ENCODE peak calls at places on chromosome 3, in seven cellular contexts. One of them, this sample, is unnamed. For H3K27me3, the result is how much of the 10 kb centered on the place peaks cover.

GRCh38 chr3:127612966-127613365 is 14.8 kb downstream of the MCM2 start:
- DNase-seq in Panc1: no peak
- DNase-seq in PC-3: no peak
- DNase-seq in right cardiac atrium: no peak
- DNase-seq in tibial artery: no peak
- DNase-seq in CD8-positive, alpha-beta memory T cell: no peak
- DNase-seq in adipocyte: no peak
- DNase-seq in this sample: no peak

GRCh38 chr3:88742066-88742465 is 365.4 kb upstream of the EPHA3 start:
- DNase-seq in adipocyte: no peak
- DNase-seq in CD8-positive, alpha-beta memory T cell: no peak
- DNase-seq in PC-3: no peak
- DNase-seq in right cardiac atrium: no peak
- DNase-seq in tibial artery: no peak
- DNase-seq in Panc1: no peak
- DNase-seq in this sample: peak

GRCh38 chr3:45610129-45610528 is 15.6 kb downstream of the LIMD1 start:
- DNase-seq in adipocyte: no peak
- DNase-seq in Panc1: no peak
- DNase-seq in tibial artery: no peak
- DNase-seq in right cardiac atrium: no peak
- DNase-seq in PC-3: no peak
- DNase-seq in CD8-positive, alpha-beta memory T cell: no peak
- DNase-seq in this sample: no peak

GRCh38 chr3:158625881-158626280 is 18.4 kb upstream of the GFM1 start:
- DNase-seq in PC-3: no peak
- DNase-seq in right cardiac atrium: no peak
- DNase-seq in tibial artery: no peak
- DNase-seq in CD8-positive, alpha-beta memory T cell: no peak
- DNase-seq in Panc1: no peak
- DNase-seq in adipocyte: no peak
- DNase-seq in this sample: no peak

GRCh38 chr3:48715179-48715800 is 1.7 kb downstream of the IP6K2 start:
- DNase-seq in right cardiac atrium: no peak
- DNase-seq in adipocyte: peak
- DNase-seq in CD8-positive, alpha-beta memory T cell: no peak
- DNase-seq in PC-3: peak
- DNase-seq in tibial artery: no peak
- DNase-seq in Panc1: no peak
- DNase-seq in this sample: peak

GRCh38 chr3:81242871-81243270 is 518.6 kb downstream of the GBE1 start:
- DNase-seq in adipocyte: peak
- DNase-seq in right cardiac atrium: no peak
- DNase-seq in Panc1: no peak
- DNase-seq in tibial artery: no peak
- DNase-seq in CD8-positive, alpha-beta memory T cell: no peak
- DNase-seq in PC-3: peak
- DNase-seq in this sample: no peak

GRCh38 chr3:182276512-182276911 is 516.8 kb upstream of the ATP11B start:
- DNase-seq in Panc1: no peak
- DNase-seq in tibial artery: no peak
- DNase-seq in right cardiac atrium: no peak
- DNase-seq in PC-3: no peak
- DNase-seq in adipocyte: no peak
- DNase-seq in CD8-positive, alpha-beta memory T cell: no peak
- DNase-seq in this sample: no peak

GRCh38 chr3:80051602-80051962 is 283.8 kb upstream of the ROBO1 start:
- DNase-seq in PC-3: no peak
- DNase-seq in CD8-positive, alpha-beta memory T cell: no peak
- DNase-seq in right cardiac atrium: no peak
- DNase-seq in Panc1: no peak
- DNase-seq in tibial artery: no peak
- DNase-seq in adipocyte: no peak
- DNase-seq in this sample: no peak

GRCh38 chr3:102142379-102143058 is 292.3 kb upstream of the ZPLD1 start:
- DNase-seq in right cardiac atrium: no peak
- DNase-seq in adipocyte: no peak
- DNase-seq in PC-3: no peak
- DNase-seq in Panc1: no peak
- DNase-seq in tibial artery: no peak
- DNase-seq in CD8-positive, alpha-beta memory T cell: no peak
- DNase-seq in this sample: no peak

GRCh38 chr3:111803123-111803593 is 55.9 kb upstream of the PHLDB2 start:
- DNase-seq in CD8-positive, alpha-beta memory T cell: no peak
- DNase-seq in tibial artery: peak
- DNase-seq in Panc1: no peak
- DNase-seq in PC-3: peak
- DNase-seq in adipocyte: peak
- DNase-seq in right cardiac atrium: peak
- DNase-seq in this sample: peak

GRCh38 chr3:186143280-186143679 is 34.4 kb upstream of the ETV5 start:
- DNase-seq in tibial artery: no peak
- DNase-seq in PC-3: no peak
- DNase-seq in adipocyte: no peak
- DNase-seq in right cardiac atrium: no peak
- DNase-seq in Panc1: no peak
- DNase-seq in CD8-positive, alpha-beta memory T cell: no peak
- DNase-seq in this sample: no peak

GRCh38 chr3:175287361-175287963 is 428.3 kb downstream of the NAALADL2 start:
- DNase-seq in CD8-positive, alpha-beta memory T cell: no peak
- DNase-seq in right cardiac atrium: no peak
- DNase-seq in Panc1: no peak
- DNase-seq in adipocyte: peak
- DNase-seq in PC-3: no peak
- DNase-seq in tibial artery: no peak
- DNase-seq in this sample: no peak

GRCh38 chr3:36959821-36960220 is 15.0 kb upstream of the TRANK1 start:
- DNase-seq in PC-3: peak
- DNase-seq in adipocyte: no peak
- DNase-seq in tibial artery: no peak
- DNase-seq in Panc1: no peak
- DNase-seq in right cardiac atrium: no peak
- DNase-seq in CD8-positive, alpha-beta memory T cell: no peak
- DNase-seq in this sample: no peak

GRCh38 chr3:8156138-8156537 is 345.5 kb upstream of the LMCD1 start:
- DNase-seq in Panc1: no peak
- DNase-seq in right cardiac atrium: no peak
- DNase-seq in adipocyte: no peak
- DNase-seq in tibial artery: no peak
- DNase-seq in PC-3: no peak
- DNase-seq in CD8-positive, alpha-beta memory T cell: no peak
- DNase-seq in this sample: no peak

GRCh38 chr3:54358969-54359648 is 236.8 kb downstream of the CACNA2D3 start:
- DNase-seq in adipocyte: no peak
- DNase-seq in right cardiac atrium: peak
- DNase-seq in tibial artery: no peak
- DNase-seq in PC-3: no peak
- DNase-seq in CD8-positive, alpha-beta memory T cell: no peak
- DNase-seq in Panc1: no peak
- DNase-seq in this sample: no peak

GRCh38 chr3:112793311-112794081 is 53.2 kb downstream of the CD200R1L start:
- DNase-seq in tibial artery: no peak
- DNase-seq in adipocyte: no peak
- DNase-seq in right cardiac atrium: no peak
- DNase-seq in CD8-positive, alpha-beta memory T cell: no peak
- DNase-seq in PC-3: peak
- DNase-seq in Panc1: no peak
- DNase-seq in this sample: no peak

DNA sequence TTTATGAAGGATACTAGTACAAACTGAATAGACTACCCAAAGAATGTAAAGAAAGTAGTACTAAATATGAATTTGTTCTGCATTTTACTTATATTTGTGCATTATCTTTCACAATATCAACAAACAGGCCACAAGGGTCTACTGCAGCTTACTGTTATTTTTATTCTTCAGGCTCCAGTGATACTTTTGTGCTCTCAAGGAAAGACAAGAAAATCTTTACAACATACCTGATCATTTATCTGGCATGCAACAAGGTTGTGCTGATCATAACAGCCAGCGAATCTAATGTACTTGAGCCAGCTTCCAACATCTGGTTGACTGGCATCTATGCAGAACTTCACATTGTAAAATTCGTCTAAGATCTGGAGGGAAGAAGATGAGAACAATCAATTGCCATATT is 520.0 kb downstream of the MECOM start:
- DNase-seq in Panc1: no peak
- DNase-seq in tibial artery: no peak
- DNase-seq in adipocyte: no peak
- DNase-seq in PC-3: no peak
- DNase-seq in CD8-positive, alpha-beta memory T cell: no peak
- DNase-seq in right cardiac atrium: no peak
- DNase-seq in this sample: no peak
- H3K27me3 ChIP-seq in Panc1: half or more
- H3K27me3 ChIP-seq in tibial artery: under half
- H3K27me3 ChIP-seq in adipocyte: under half
- H3K27me3 ChIP-seq in PC-3: under half
- H3K27me3 ChIP-seq in CD8-positive, alpha-beta memory T cell: under half
- H3K27me3 ChIP-seq in right cardiac atrium: under half
- H3K27me3 ChIP-seq in this sample: under half

GRCh38 chr3:46888705-46889104 is 11.2 kb downstream of the PTH1R start:
- DNase-seq in tibial artery: no peak
- DNase-seq in Panc1: no peak
- DNase-seq in PC-3: no peak
- DNase-seq in right cardiac atrium: peak
- DNase-seq in CD8-positive, alpha-beta memory T cell: no peak
- DNase-seq in adipocyte: no peak
- DNase-seq in this sample: no peak
- H3K27me3 ChIP-seq in tibial artery: under half
- H3K27me3 ChIP-seq in Panc1: under half
- H3K27me3 ChIP-seq in PC-3: under half
- H3K27me3 ChIP-seq in right cardiac atrium: under half
- H3K27me3 ChIP-seq in CD8-positive, alpha-beta memory T cell: under half
- H3K27me3 ChIP-seq in adipocyte: under half
- H3K27me3 ChIP-seq in this sample: under half

DNA sequence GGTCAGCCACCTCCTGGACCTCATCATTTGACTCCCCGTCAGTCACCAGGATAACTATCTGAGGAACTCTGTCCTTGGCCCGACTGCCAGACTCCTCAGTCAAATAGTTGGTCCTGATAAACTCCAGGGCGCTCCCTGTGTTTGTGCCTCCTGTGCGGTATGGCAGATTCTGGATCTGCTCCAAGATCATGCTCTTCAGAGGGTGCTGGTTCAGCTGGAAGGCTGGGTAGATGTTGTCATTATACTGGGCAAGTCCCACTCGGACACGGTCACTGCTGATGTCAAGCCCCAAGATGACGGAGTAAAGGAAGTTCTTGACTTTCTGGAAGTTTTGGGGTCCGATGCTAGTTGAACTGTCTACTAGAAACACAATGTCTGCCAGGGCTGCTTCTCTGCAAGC is 31.1 kb upstream of the CAPN7 start:
- DNase-seq in CD8-positive, alpha-beta memory T cell: no peak
- DNase-seq in Panc1: no peak
- DNase-seq in PC-3: no peak
- DNase-seq in tibial artery: no peak
- DNase-seq in adipocyte: no peak
- DNase-seq in right cardiac atrium: peak
- DNase-seq in this sample: no peak
- H3K27me3 ChIP-seq in CD8-positive, alpha-beta memory T cell: under half
- H3K27me3 ChIP-seq in Panc1: under half
- H3K27me3 ChIP-seq in PC-3: half or more
- H3K27me3 ChIP-seq in tibial artery: under half
- H3K27me3 ChIP-seq in adipocyte: half or more
- H3K27me3 ChIP-seq in right cardiac atrium: under half
- H3K27me3 ChIP-seq in this sample: under half

GRCh38 chr3:13219902-13220296 is 146.7 kb upstream of the IQSEC1 start:
- DNase-seq in right cardiac atrium: no peak
- DNase-seq in CD8-positive, alpha-beta memory T cell: no peak
- DNase-seq in tibial artery: no peak
- DNase-seq in PC-3: no peak
- DNase-seq in Panc1: no peak
- DNase-seq in adipocyte: no peak
- DNase-seq in this sample: no peak
- H3K27me3 ChIP-seq in right cardiac atrium: under half
- H3K27me3 ChIP-seq in CD8-positive, alpha-beta memory T cell: under half
- H3K27me3 ChIP-seq in tibial artery: under half
- H3K27me3 ChIP-seq in PC-3: under half
- H3K27me3 ChIP-seq in Panc1: under half
- H3K27me3 ChIP-seq in adipocyte: under half
- H3K27me3 ChIP-seq in this sample: under half

GRCh38 chr3:71109241-71109976 is 474.1 kb downstream of the FOXP1 start:
- DNase-seq in adipocyte: peak
- DNase-seq in CD8-positive, alpha-beta memory T cell: no peak
- DNase-seq in Panc1: peak
- DNase-seq in PC-3: peak
- DNase-seq in right cardiac atrium: no peak
- DNase-seq in tibial artery: no peak
- DNase-seq in this sample: peak
- H3K27me3 ChIP-seq in adipocyte: under half
- H3K27me3 ChIP-seq in CD8-positive, alpha-beta memory T cell: under half
- H3K27me3 ChIP-seq in Panc1: under half
- H3K27me3 ChIP-seq in PC-3: under half
- H3K27me3 ChIP-seq in right cardiac atrium: under half
- H3K27me3 ChIP-seq in tibial artery: under half
- H3K27me3 ChIP-seq in this sample: under half

GRCh38 chr3:147380271-147380995 is 25.9 kb downstream of the ZIC4 start:
- DNase-seq in adipocyte: no peak
- DNase-seq in CD8-positive, alpha-beta memory T cell: no peak
- DNase-seq in tibial artery: no peak
- DNase-seq in Panc1: no peak
- DNase-seq in PC-3: no peak
- DNase-seq in right cardiac atrium: no peak
- DNase-seq in this sample: no peak

GRCh38 chr3:147380996-147381376 is 25.4 kb downstream of the ZIC4 start:
- DNase-seq in PC-3: no peak
- DNase-seq in Panc1: no peak
- DNase-seq in tibial artery: no peak
- DNase-seq in right cardiac atrium: no peak
- DNase-seq in adipocyte: no peak
- DNase-seq in CD8-positive, alpha-beta memory T cell: no peak
- DNase-seq in this sample: no peak

GRCh38 chr3:147383617-147384016 is 22.7 kb downstream of the ZIC4 start:
- DNase-seq in Panc1: no peak
- DNase-seq in CD8-positive, alpha-beta memory T cell: no peak
- DNase-seq in PC-3: peak
- DNase-seq in right cardiac atrium: no peak
- DNase-seq in adipocyte: no peak
- DNase-seq in tibial artery: no peak
- DNase-seq in this sample: no peak

GRCh38 chr3:147379651-147380050 is 26.7 kb downstream of the ZIC4 start:
- DNase-seq in CD8-positive, alpha-beta memory T cell: no peak
- DNase-seq in tibial artery: no peak
- DNase-seq in PC-3: no peak
- DNase-seq in adipocyte: no peak
- DNase-seq in right cardiac atrium: no peak
- DNase-seq in Panc1: no peak
- DNase-seq in this sample: no peak

DNA sequence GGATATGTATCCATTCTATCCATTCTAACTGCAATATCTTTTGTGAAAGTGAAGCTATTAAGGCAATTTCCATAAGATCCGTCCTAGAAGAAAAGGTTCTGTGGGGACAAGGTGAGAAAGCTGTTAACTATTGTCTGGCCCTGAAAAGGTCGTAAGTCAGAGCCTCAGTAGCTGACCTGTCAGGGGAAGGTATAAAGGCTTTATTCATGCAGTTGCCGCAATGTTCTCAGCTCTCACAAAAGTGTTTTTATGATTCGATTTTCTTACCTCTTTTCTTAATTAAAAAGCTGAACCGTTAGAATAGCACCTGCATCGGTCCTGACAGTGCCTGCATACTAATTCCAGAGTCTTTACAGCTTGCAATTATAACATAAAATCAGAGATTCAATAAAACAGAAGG is 24.7 kb downstream of the ZIC4 start:
- DNase-seq in tibial artery: no peak
- DNase-seq in PC-3: no peak
- DNase-seq in CD8-positive, alpha-beta memory T cell: no peak
- DNase-seq in adipocyte: no peak
- DNase-seq in right cardiac atrium: no peak
- DNase-seq in Panc1: no peak
- DNase-seq in this sample: no peak
- H3K27me3 ChIP-seq in tibial artery: under half
- H3K27me3 ChIP-seq in PC-3: half or more
- H3K27me3 ChIP-seq in CD8-positive, alpha-beta memory T cell: under half
- H3K27me3 ChIP-seq in adipocyte: half or more
- H3K27me3 ChIP-seq in right cardiac atrium: under half
- H3K27me3 ChIP-seq in Panc1: under half
- H3K27me3 ChIP-seq in this sample: half or more